ENCODE peak calls at places on chromosomes 13 and 19, in eight cellular contexts. F is mesendoderm, M is upper lobe of left lung, B is left ventricle myocardium inferior, C is T-helper 1 cell, L is H7, E is mesothelial cell of epicardium, S is A549. W is an unnamed sample.
A peak's percentile ranks its signal among the peaks of the same experiment; 100 is the strongest.

GRCh38 chr19:58572818-58573657 is at the start of gene MZF1:
- DNase-seq in B (peak; percentile 99), E (peak; percentile 98), F (peak; percentile 100), S (peak; percentile 100), M (peak; percentile 100), L (peak; percentile 99), C (peak; percentile 100), W (peak; percentile 100)

GRCh38 chr13:20378721-20379120 is 146.6 kb upstream of the GJB6 start:
- DNase-seq in B (no peak), C (no peak), F (no peak), S (no peak), E (no peak), M (no peak), L (no peak), W (no peak)

GRCh38 chr19:275958-276646 is 15.1 kb downstream of the PLPP2 start:
- DNase-seq in F (no peak), L (no peak), C (no peak), B (no peak), M (no peak), E (no peak), S (no peak), W (no peak)

GRCh38 chr13:52850396-52851152 is 2.1 kb upstream of the PCDH8 start:
- DNase-seq in S (peak; percentile 38), M (peak; percentile 58), L (peak; percentile 93), F (peak; percentile 95), B (peak; percentile 72), E (peak; percentile 85), C (no peak), W (peak; percentile 93)

GRCh38 chr13:100403675-100404074 is 184.9 kb downstream of the GGACT start:
- DNase-seq in F (no peak), E (no peak), L (no peak), C (no peak), B (no peak), M (no peak), S (no peak), W (no peak)

GRCh38 chr13:77737583-77738200 is 40.2 kb downstream of the SLAIN1 start:
- DNase-seq in C (no peak), E (no peak), L (no peak), S (no peak), B (no peak), F (no peak), M (no peak), W (no peak)

GRCh38 chr13:107585466-107585865 is 629.9 kb downstream of the LIG4 start:
- DNase-seq in C (no peak), M (no peak), L (no peak), B (no peak), F (no peak), E (no peak), S (no peak), W (no peak)

GRCh38 chr19:6292006-6292405 is 12.2 kb upstream of the MLLT1 start:
- DNase-seq in L (no peak), M (no peak), E (no peak), F (no peak), C (no peak), B (no peak), S (no peak), W (no peak)

GRCh38 chr19:4559569-4559968 is at the start of gene SEMA6B:
- DNase-seq in L (no peak), E (no peak), B (peak; percentile 55), M (peak; percentile 73), C (no peak), S (no peak), F (no peak), W (no peak)

GRCh38 chr19:46350758-46351159 is 3.9 kb downstream of the PPP5C start:
- DNase-seq in S (no peak), M (peak; percentile 36), B (no peak), F (no peak), L (no peak), E (no peak), C (no peak), W (no peak)

GRCh38 chr19:55643003-55643732 is at the start of gene ZNF581:
- DNase-seq in F (peak; percentile 87), M (peak; percentile 73), C (peak; percentile 75), S (peak; percentile 97), L (peak; percentile 96), B (peak; percentile 81), E (peak; percentile 80), W (peak; percentile 84)

GRCh38 chr13:83765796-83766195 is 116.5 kb downstream of the SLITRK1 start:
- DNase-seq in F (no peak), C (no peak), L (no peak), E (no peak), M (no peak), B (no peak), S (no peak), W (no peak)

GRCh38 chr19:29887498-29887897 is 54.5 kb upstream of the URI1 start:
- DNase-seq in F (no peak), S (no peak), L (peak; percentile 30), M (no peak), E (peak; percentile 44), C (no peak), B (no peak), W (no peak)

GRCh38 chr13:44336934-44337333 is 36.7 kb upstream of the SERP2 start:
- DNase-seq in L (no peak), S (no peak), E (no peak), F (no peak), M (no peak), C (no peak), B (no peak), W (no peak)

GRCh38 chr19:372306-372890 is 27.8 kb upstream of the MIER2 start:
- DNase-seq in E (no peak), C (no peak), L (no peak), M (no peak), B (peak; percentile 74), F (no peak), S (no peak), W (no peak)

GRCh38 chr19:51694318-51695085 is 1.4 kb downstream of the SPACA6 start:
- DNase-seq in C (no peak), L (peak; percentile 12), M (no peak), F (no peak), S (no peak), B (no peak), E (no peak), W (no peak)

GRCh38 chr19:16106121-16106520 is 5.6 kb upstream of the RAB8A start:
- DNase-seq in L (no peak), F (peak; percentile 49), E (no peak), S (no peak), C (no peak), B (no peak), M (no peak), W (no peak)

GRCh38 chr19:54949412-54949811 is 2.1 kb upstream of the NLRP7 start:
- DNase-seq in B (no peak), L (no peak), S (no peak), C (no peak), F (no peak), E (no peak), M (no peak), W (no peak)

GRCh38 chr19:8451885-8452284 is 7.1 kb downstream of the HNRNPM start:
- DNase-seq in C (no peak), L (no peak), S (peak; percentile 38), E (no peak), M (peak; percentile 53), F (peak; percentile 76), B (no peak), W (no peak)

GRCh38 chr13:105642511-105642958 is 892.9 kb downstream of the EFNB2 start:
- DNase-seq in B (no peak), S (peak; percentile 13), E (no peak), M (no peak), C (no peak), F (no peak), L (no peak), W (no peak)

GRCh38 chr13:113032291-113032690 is 63.3 kb downstream of the MCF2L start:
- DNase-seq in S (no peak), L (no peak), F (no peak), C (no peak), M (no peak), B (no peak), E (no peak), W (no peak)

GRCh38 chr19:10362259-10362658 is 18.1 kb downstream of the TYK2 start:
- DNase-seq in F (no peak), L (peak; percentile 44), E (no peak), M (no peak), B (no peak), S (no peak), C (no peak), W (no peak)

GRCh38 chr19:14004619-14005380 is 1.3 kb downstream of the RFX1 start:
- DNase-seq in M (peak; percentile 76), B (peak; percentile 63), F (no peak), L (no peak), C (no peak), E (no peak), S (no peak), W (no peak)

GRCh38 chr13:101838305-101838835 is 385.9 kb downstream of the ITGBL1 start:
- DNase-seq in C (no peak), S (no peak), F (no peak), L (no peak), E (no peak), B (no peak), M (no peak), W (no peak)

GRCh38 chr19:46000497-46001246 is 5.4 kb downstream of the CCDC61 start:
- DNase-seq in F (peak; percentile 49), C (peak; percentile 75), L (peak; percentile 96), E (no peak), B (peak; percentile 33), M (peak; percentile 69), S (no peak), W (no peak)

GRCh38 chr13:76799696-76800095 is 86.5 kb downstream of the KCTD12 start:
- DNase-seq in L (no peak), S (no peak), C (no peak), M (no peak), E (no peak), B (no peak), F (peak; percentile 20), W (no peak)

GRCh38 chr19:47381653-47382279 is 32.7 kb downstream of the DHX34 start:
- DNase-seq in M (peak; percentile 72), E (no peak), S (no peak), F (no peak), C (no peak), B (no peak), L (no peak), W (no peak)

GRCh38 chr19:36748431-36749275 is 24.0 kb downstream of the ZNF850 start:
- DNase-seq in L (no peak), E (no peak), F (peak; percentile 47), C (no peak), B (no peak), S (no peak), M (no peak), W (peak; percentile 5)

GRCh38 chr19:39325778-39326680 is 5.4 kb upstream of the LRFN1 start:
- DNase-seq in L (peak; percentile 69), E (no peak), C (no peak), B (no peak), F (peak; percentile 58), S (peak; percentile 85), M (no peak), W (no peak)

GRCh38 chr13:100235311-100235901 is 146.5 kb downstream of the PCCA start:
- DNase-seq in F (peak; percentile 50), B (no peak), E (no peak), L (no peak), C (peak; percentile 2), M (no peak), S (peak; percentile 23), W (no peak)

GRCh38 chr13:113777311-113778260 is 18.6 kb downstream of the TMEM255B start:
- DNase-seq in S (no peak), L (peak; percentile 96), C (no peak), B (no peak), E (peak; percentile 71), M (no peak), F (peak; percentile 69), W (peak; percentile 71)

GRCh38 chr13:113559901-113560644 is 24.5 kb upstream of the TFDP1 start:
- DNase-seq in M (no peak), L (peak; percentile 26), E (no peak), F (no peak), C (no peak), S (no peak), B (no peak), W (peak; percentile 44)

GRCh38 chr13:40316301-40316700 is 350.1 kb downstream of the FOXO1 start:
- DNase-seq in E (no peak), M (no peak), C (no peak), L (no peak), B (no peak), S (no peak), F (no peak), W (no peak)